ENCODE peak calls at places on chromosomes 6 and 20, in five cellular contexts. Z is uterus; N is AG04450; J is CD8-positive, alpha-beta T cell; V is GM06990. W is an unnamed sample.
A peak's percentile ranks its signal among the peaks of the same experiment; 100 is the strongest.

GRCh38 chr20:52524865-52525264 is 333.3 kb upstream of the ZFP64 start:
- DNase-seq in Z (no peak), N (no peak), J (no peak), V (no peak), W (no peak)

GRCh38 chr6:71394001-71394432 is 105.4 kb downstream of the OGFRL1 start:
- DNase-seq in Z (no peak), N (no peak), J (no peak), V (no peak), W (no peak)

GRCh38 chr6:127291495-127291894 is 24.8 kb downstream of the RNF146 start:
- DNase-seq in Z (no peak), N (no peak), J (no peak), V (peak; percentile 49), W (peak; percentile 14)

GRCh38 chr6:154156135-154156948 is 117.3 kb downstream of the OPRM1 start:
- DNase-seq in Z (peak; percentile 15), N (no peak), J (peak; percentile 34), V (peak; percentile 10), W (peak; percentile 20)

GRCh38 chr6:136969433-136969832 is 47.3 kb downstream of the SLC35D3 start:
- DNase-seq in Z (no peak), N (no peak), J (no peak), V (no peak), W (no peak)

GRCh38 chr6:146548898-146549374 is 5.3 kb downstream of the RAB32 start:
- DNase-seq in Z (no peak), N (no peak), J (no peak), V (no peak), W (no peak)

GRCh38 chr20:20366896-20367680 is 816 bp upstream of the INSM1 start:
- DNase-seq in Z (no peak), N (no peak), J (no peak), V (peak; percentile 28), W (no peak)

GRCh38 chr20:3681931-3682820 is at the start of gene ADAM33:
- DNase-seq in Z (peak; percentile 71), N (no peak), J (no peak), V (no peak), W (no peak)

GRCh38 chr6:152651986-152652385 is 14.8 kb upstream of the SYNE1 start:
- DNase-seq in Z (no peak), N (no peak), J (no peak), V (no peak), W (no peak)

GRCh38 chr20:52191132-52191435 is 495 bp downstream of the ZFP64 start:
- DNase-seq in Z (no peak), N (no peak), J (no peak), V (no peak), W (no peak)

GRCh38 chr6:138278326-138278725 is 60.0 kb upstream of the PBOV1 start:
- DNase-seq in Z (no peak), N (no peak), J (no peak), V (no peak), W (no peak)

GRCh38 chr6:136593748-136594490 is 43.7 kb upstream of the MAP7 start:
- DNase-seq in Z (no peak), N (peak; percentile 96), J (no peak), V (peak; percentile 78), W (peak; percentile 75)

GRCh38 chr6:41073203-41073967 is 611 bp downstream of the NFYA start:
- DNase-seq in Z (peak; percentile 87), N (no peak), J (peak; percentile 76), V (peak; percentile 88), W (peak; percentile 79)

GRCh38 chr6:167089243-167090142 is 33.4 kb upstream of the CCR6 start:
- DNase-seq in Z (no peak), N (no peak), J (no peak), V (peak; percentile 44), W (peak; percentile 46)

GRCh38 chr6:15152720-15153119 is 93.1 kb upstream of the JARID2 start:
- DNase-seq in Z (no peak), N (no peak), J (no peak), V (no peak), W (no peak)

GRCh38 chr6:143744593-143745151 is 66.9 kb downstream of the PHACTR2 start:
- DNase-seq in Z (no peak), N (no peak), J (no peak), V (no peak), W (no peak)

GRCh38 chr6:50187212-50188055 is 137.7 kb upstream of the DEFB112 start:
- DNase-seq in Z (no peak), N (no peak), J (no peak), V (no peak), W (no peak)

GRCh38 chr6:3390698-3391097 is 66.2 kb downstream of the SLC22A23 start:
- DNase-seq in Z (no peak), N (no peak), J (no peak), V (no peak), W (no peak)

GRCh38 chr6:109743739-109744138 is 52.6 kb downstream of the FIG4 start:
- DNase-seq in Z (no peak), N (peak; percentile 15), J (no peak), V (no peak), W (no peak)

GRCh38 chr6:125717120-125717731 is 32.2 kb upstream of the HEY2 start:
- DNase-seq in Z (no peak), N (no peak), J (no peak), V (peak; percentile 28), W (peak; percentile 38)

GRCh38 chr6:79777713-79778579 is 146.8 kb downstream of the SH3BGRL2 start:
- DNase-seq in Z (peak; percentile 40), N (peak; percentile 8), J (peak; percentile 82), V (peak; percentile 84), W (peak; percentile 89)

GRCh38 chr6:1544603-1545002 is 65.1 kb upstream of the FOXC1 start:
- DNase-seq in Z (no peak), N (no peak), J (no peak), V (no peak), W (no peak)

GRCh38 chr6:91386204-91386603 is 799.3 kb upstream of the MAP3K7 start:
- DNase-seq in Z (no peak), N (no peak), J (no peak), V (no peak), W (no peak)

GRCh38 chr6:5361371-5361770 is 100.1 kb downstream of the FARS2 start:
- DNase-seq in Z (no peak), N (no peak), J (no peak), V (no peak), W (no peak)

GRCh38 chr20:22932236-22932635 is 102.9 kb upstream of the SSTR4 start:
- DNase-seq in Z (no peak), N (no peak), J (no peak), V (no peak), W (no peak)

GRCh38 chr6:144756469-144756868 is 471.3 kb downstream of the UTRN start:
- DNase-seq in Z (no peak), N (no peak), J (no peak), V (no peak), W (no peak)

GRCh38 chr6:33860706-33861474 is 57.1 kb upstream of the MLN start:
- DNase-seq in Z (no peak), N (no peak), J (no peak), V (no peak), W (no peak)

GRCh38 chr20:25295386-25296093 is 47.7 kb downstream of the PYGB start:
- DNase-seq in Z (no peak), N (no peak), J (no peak), V (no peak), W (no peak)

GRCh38 chr20:62985089-62985778 is 21.5 kb downstream of the BHLHE23 start:
- DNase-seq in Z (no peak), N (no peak), J (no peak), V (no peak), W (no peak)

GRCh38 chr6:104623052-104623690 is 236.5 kb downstream of the HACE1 start:
- DNase-seq in Z (no peak), N (no peak), J (no peak), V (no peak), W (no peak)
- TF ChIP-seq CTCF in Z (no peak), N (no peak), J (no peak), V (no peak), W (no peak)

GRCh38 chr6:37535701-37536461 is 36.2 kb upstream of the CCDC167 start:
- DNase-seq in Z (no peak), N (no peak), J (no peak), V (peak; percentile 75), W (peak; percentile 59)

GRCh38 chr6:37539706-37540352 is 40.1 kb upstream of the CCDC167 start:
- DNase-seq in Z (no peak), N (no peak), J (no peak), V (no peak), W (no peak)

GRCh38 chr6:37540390-37540789 is 40.7 kb upstream of the CCDC167 start:
- DNase-seq in Z (no peak), N (no peak), J (no peak), V (no peak), W (no peak)

GRCh38 chr6:37536462-37537225 is 37.0 kb upstream of the CCDC167 start:
- DNase-seq in Z (no peak), N (no peak), J (no peak), V (no peak), W (no peak)

GRCh38 chr6:37538107-37538506 is 38.4 kb upstream of the CCDC167 start:
- DNase-seq in Z (no peak), N (no peak), J (no peak), V (no peak), W (peak; percentile 58)
- TF ChIP-seq CTCF in Z (no peak), N (peak; percentile 37), J (no peak), V (peak; percentile 78), W (peak; percentile 71)

GRCh38 chr20:14948416-14948815 is 611.0 kb upstream of the FLRT3 start:
- DNase-seq in Z (no peak), N (no peak), J (no peak), V (no peak), W (no peak)
- TF ChIP-seq CTCF in Z (no peak), N (no peak), J (no peak), V (peak; percentile 36), W (no peak)

DNA sequence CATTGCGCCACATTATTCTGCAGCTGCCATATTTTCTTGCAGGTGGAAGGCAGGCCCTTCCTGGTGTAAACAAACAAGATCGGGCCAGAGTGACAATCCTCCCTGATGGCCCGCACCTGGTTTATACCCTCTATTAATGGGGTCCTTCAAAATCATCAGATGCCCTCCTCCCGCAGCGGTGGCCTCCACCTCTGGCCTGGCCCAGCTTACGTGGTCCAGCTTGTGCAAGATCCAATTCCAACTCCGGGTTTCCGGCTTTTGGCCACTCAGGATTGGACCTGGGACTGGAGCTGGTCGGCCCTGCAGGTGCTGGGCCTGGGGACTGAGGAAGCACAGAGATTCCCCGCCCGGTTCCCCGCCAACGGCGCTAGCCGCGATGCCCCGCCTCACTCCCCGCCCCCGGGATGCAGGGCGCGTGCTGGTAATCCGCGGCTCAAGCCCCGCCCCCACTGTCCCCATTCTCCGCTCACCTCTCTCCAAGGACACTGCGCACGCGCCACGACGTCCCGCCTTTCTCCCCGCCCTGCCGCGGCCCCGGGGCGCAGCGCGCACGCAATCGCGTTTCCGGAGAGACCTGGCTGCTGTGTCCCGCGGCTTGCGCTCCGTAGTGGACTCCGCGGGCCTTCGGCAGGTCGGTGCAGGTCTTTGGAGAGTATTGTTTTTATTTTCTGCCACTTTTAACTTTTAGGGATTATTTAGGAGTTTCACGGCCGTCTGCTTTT is at the start of gene TMEM14B:
- DNase-seq in Z (peak; percentile 100), N (peak; percentile 87), J (peak; percentile 100), V (peak; percentile 98), W (peak; percentile 98)
- TF ChIP-seq CTCF in Z (peak; percentile 28), N (no peak), J (no peak), V (no peak), W (no peak)